ENCODE peak calls at places on chromosomes 11 and 22, in four cellular contexts. H, Q, R and T are unnamed samples.

GRCh38 chr11:48005878-48006277 is 25.5 kb downstream of the PTPRJ start:
- DNase-seq in H (peak; percentile 47), Q (no peak), R (no peak), T (no peak)

GRCh38 chr11:131796089-131796488 is 425.7 kb downstream of the NTM start:
- DNase-seq in H (no peak), Q (no peak), R (no peak), T (no peak)

GRCh38 chr11:24478718-24479117 is 18.1 kb upstream of the LUZP2 start:
- DNase-seq in H (no peak), Q (no peak), R (peak; percentile 22), T (no peak)

GRCh38 chr11:65014146-65014960 is at the start of gene ARL2:
- DNase-seq in H (peak; percentile 59), Q (no peak), R (peak; percentile 60), T (peak; percentile 36)

GRCh38 chr11:2540521-2541320 is 95.9 kb downstream of the KCNQ1 start:
- DNase-seq in H (no peak), Q (no peak), R (no peak), T (no peak)

GRCh38 chr11:47524200-47524874 is 28.6 kb downstream of the CELF1 start:
- DNase-seq in H (peak; percentile 9), Q (no peak), R (peak; percentile 34), T (no peak)

GRCh38 chr11:115119136-115119535 is 385.1 kb downstream of the CADM1 start:
- DNase-seq in H (no peak), Q (no peak), R (no peak), T (no peak)

GRCh38 chr22:46531776-46532175 is 5.6 kb downstream of the CELSR1 start:
- DNase-seq in H (no peak), Q (no peak), R (no peak), T (no peak)

GRCh38 chr11:27459191-27459590 is 13.4 kb downstream of the LGR4 start:
- DNase-seq in H (no peak), Q (no peak), R (no peak), T (no peak)

GRCh38 chr11:94826415-94826814 is 58.3 kb downstream of the AMOTL1 start:
- DNase-seq in H (no peak), Q (no peak), R (no peak), T (no peak)